ENCODE peak calls at places on chromosomes 7 and 10, in five cellular contexts. W is OCI-LY7, Y is left ventricle myocardium inferior, M is IMR-90, H is uterus. N is an unnamed sample.

GRCh38 chr7:5519515-5519928 is 95.9 kb upstream of the TNRC18 start:
- DNase-seq in W (no peak), Y (no peak), M (no peak), H (no peak), N (no peak)

GRCh38 chr10:49387029-49387428 is 8.9 kb downstream of the DRGX start:
- DNase-seq in W (no peak), Y (no peak), M (peak; percentile 94), H (no peak), N (peak; percentile 68)

GRCh38 chr7:155961241-155962190 is 149.3 kb upstream of the SHH start:
- DNase-seq in W (no peak), Y (no peak), M (no peak), H (no peak), N (no peak)

GRCh38 chr10:123154943-123155505 is 822 bp downstream of the BUB3 start:
- DNase-seq in W (no peak), Y (no peak), M (peak; percentile 40), H (no peak), N (no peak)

GRCh38 chr7:146175716-146176115 is 59.1 kb downstream of the CNTNAP2 start:
- DNase-seq in W (no peak), Y (no peak), M (no peak), H (no peak), N (no peak)

GRCh38 chr7:54546081-54546985 is 4.2 kb downstream of the VSTM2A start:
- DNase-seq in W (no peak), Y (no peak), M (no peak), H (no peak), N (no peak)

GRCh38 chr10:91220954-91221696 is 662 bp downstream of the PCGF5 start:
- DNase-seq in W (peak; percentile 66), Y (no peak), M (peak; percentile 19), H (peak; percentile 23), N (no peak)

GRCh38 chr7:55377162-55377810 is 12.1 kb downstream of the LANCL2 start:
- DNase-seq in W (no peak), Y (no peak), M (no peak), H (no peak), N (no peak)

GRCh38 chr10:133072776-133073390 is 14.8 kb upstream of the ADGRA1 start:
- DNase-seq in W (no peak), Y (no peak), M (no peak), H (no peak), N (no peak)

GRCh38 chr10:28796606-28797512 is 119.5 kb downstream of the BAMBI start:
- DNase-seq in W (no peak), Y (peak; percentile 84), M (peak; percentile 83), H (peak; percentile 88), N (peak; percentile 26)

GRCh38 chr10:7318836-7319235 is 92.0 kb downstream of the SFMBT2 start:
- DNase-seq in W (peak; percentile 15), Y (no peak), M (no peak), H (no peak), N (no peak)

GRCh38 chr10:4067552-4068254 is 282.7 kb upstream of the KLF6 start:
- DNase-seq in W (no peak), Y (no peak), M (no peak), H (no peak), N (no peak)

GRCh38 chr10:52771534-52772455 is 789 bp downstream of the MBL2 start:
- DNase-seq in W (no peak), Y (no peak), M (no peak), H (no peak), N (no peak)

GRCh38 chr10:105952153-105952552 is 1212.4 kb downstream of the SORCS1 start:
- DNase-seq in W (peak; percentile 60), Y (no peak), M (peak; percentile 27), H (no peak), N (peak; percentile 3)

GRCh38 chr7:78114993-78115392 is 316.4 kb downstream of the PHTF2 start:
- DNase-seq in W (no peak), Y (no peak), M (no peak), H (no peak), N (no peak)

GRCh38 chr10:77245953-77246352 is 391.7 kb downstream of the KCNMA1 start:
- DNase-seq in W (no peak), Y (no peak), M (peak; percentile 51), H (no peak), N (no peak)

GRCh38 chr7:25073451-25073850 is 51.6 kb downstream of the CYCS start:
- DNase-seq in W (peak; percentile 7), Y (no peak), M (peak; percentile 86), H (no peak), N (peak; percentile 53)

GRCh38 chr10:117503170-117503885 is 39.2 kb upstream of the EMX2 start:
- DNase-seq in W (no peak), Y (no peak), M (no peak), H (no peak), N (no peak)

GRCh38 chr10:61900829-61901783 is at the start of gene ARID5B:
- DNase-seq in W (peak; percentile 86), Y (no peak), M (peak; percentile 72), H (peak; percentile 35), N (no peak)

GRCh38 chr7:103129702-103130557 is 19.0 kb downstream of the NAPEPLD start:
- DNase-seq in W (no peak), Y (no peak), M (no peak), H (no peak), N (no peak)

GRCh38 chr10:71454347-71454746 is 57.6 kb downstream of the CDH23 start:
- DNase-seq in W (no peak), Y (no peak), M (no peak), H (no peak), N (no peak)

GRCh38 chr7:41005381-41005901 is 697.4 kb downstream of the INHBA start:
- DNase-seq in W (no peak), Y (no peak), M (peak; percentile 92), H (no peak), N (peak; percentile 70)

GRCh38 chr10:68594405-68594804 is 34.3 kb downstream of the TET1 start:
- DNase-seq in W (no peak), Y (peak; percentile 24), M (peak; percentile 67), H (no peak), N (no peak)

GRCh38 chr7:123148813-123149212 is 51.0 kb downstream of the SLC13A1 start:
- DNase-seq in W (no peak), Y (no peak), M (no peak), H (no peak), N (no peak)
- TF ChIP-seq CTCF in W (peak; percentile 35), Y (peak; percentile 10), M (no peak), H (no peak), N (no peak)

GRCh38 chr10:109105725-109106124 is 817.6 kb downstream of the XPNPEP1 start:
- DNase-seq in W (no peak), Y (no peak), M (no peak), H (no peak), N (no peak)
- H3K9me3 ChIP-seq in W (no peaks in the 10 kb centered on the region), Y (no peaks in the 10 kb centered on the region), M (no peaks in the 10 kb centered on the region), H (no peaks in the 10 kb centered on the region), N (no peaks in the 10 kb centered on the region)

GRCh38 chr7:74656911-74657691 is 417 bp upstream of the GTF2I start:
- DNase-seq in W (peak; percentile 99), Y (peak; percentile 99), M (peak; percentile 95), H (peak; percentile 98), N (peak; percentile 92)
- TF ChIP-seq CTCF in W (no peak), Y (peak; percentile 34), M (peak; percentile 40), H (no peak), N (peak; percentile 29)

GRCh38 chr7:157669768-157670345 is 333.1 kb downstream of the DNAJB6 start:
- DNase-seq in W (peak; percentile 57), Y (no peak), M (no peak), H (no peak), N (no peak)
- H3K9me3 ChIP-seq in W (no peaks in the 10 kb centered on the region), Y (no peaks in the 10 kb centered on the region), M (peaks cover 59% of the 10 kb centered on the region), H (no peaks in the 10 kb centered on the region), N (peaks cover 86% of the 10 kb centered on the region)

GRCh38 chr7:11557627-11558026 is 274.4 kb downstream of the THSD7A start:
- DNase-seq in W (peak; percentile 66), Y (no peak), M (no peak), H (no peak), N (no peak)
- TF ChIP-seq CTCF in W (peak; percentile 69), Y (no peak), M (no peak), H (no peak), N (no peak)

GRCh38 chr7:159318682-159319351 is 174.2 kb upstream of the VIPR2 start:
- DNase-seq in W (no peak), Y (no peak), M (no peak), H (no peak), N (no peak)

GRCh38 chr7:159321278-159321677 is 176.6 kb upstream of the VIPR2 start:
- DNase-seq in W (no peak), Y (no peak), M (no peak), H (no peak), N (no peak)

DNA sequence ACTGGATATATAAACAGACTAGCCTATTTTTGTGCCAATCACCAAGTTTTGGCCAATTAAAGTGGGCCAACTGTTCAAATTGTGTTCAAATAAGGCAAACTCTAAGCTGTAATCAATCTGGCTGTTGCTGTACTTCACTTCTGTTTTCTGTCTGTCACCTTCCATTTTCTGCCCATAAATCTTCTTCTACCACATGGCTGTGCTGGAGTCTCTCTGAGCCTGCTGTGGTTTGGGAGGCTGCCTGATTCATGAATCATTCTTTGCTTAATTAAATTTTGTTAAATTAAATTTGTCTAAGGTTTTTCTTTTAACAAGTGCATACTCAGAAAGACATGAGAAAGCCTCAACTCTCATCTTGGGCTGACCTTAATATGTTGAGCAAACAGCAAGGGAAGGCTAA is 172.6 kb upstream of the VIPR2 start:
- DNase-seq in W (no peak), Y (no peak), M (no peak), H (no peak), N (no peak)
- H3K9me3 ChIP-seq in W (no peaks in the 10 kb centered on the region), Y (peaks cover 20% of the 10 kb centered on the region), M (peaks cover 12% of the 10 kb centered on the region), H (no peaks in the 10 kb centered on the region), N (peaks cover 8% of the 10 kb centered on the region)

GRCh38 chr7:43926193-43927043 is at the start of gene UBE2D4:
- DNase-seq in W (peak; percentile 72), Y (peak; percentile 88), M (peak; percentile 56), H (peak; percentile 87), N (no peak)
- TF ChIP-seq CTCF in W (no peak), Y (peak; percentile 22), M (no peak), H (no peak), N (peak; percentile 11)

DNA sequence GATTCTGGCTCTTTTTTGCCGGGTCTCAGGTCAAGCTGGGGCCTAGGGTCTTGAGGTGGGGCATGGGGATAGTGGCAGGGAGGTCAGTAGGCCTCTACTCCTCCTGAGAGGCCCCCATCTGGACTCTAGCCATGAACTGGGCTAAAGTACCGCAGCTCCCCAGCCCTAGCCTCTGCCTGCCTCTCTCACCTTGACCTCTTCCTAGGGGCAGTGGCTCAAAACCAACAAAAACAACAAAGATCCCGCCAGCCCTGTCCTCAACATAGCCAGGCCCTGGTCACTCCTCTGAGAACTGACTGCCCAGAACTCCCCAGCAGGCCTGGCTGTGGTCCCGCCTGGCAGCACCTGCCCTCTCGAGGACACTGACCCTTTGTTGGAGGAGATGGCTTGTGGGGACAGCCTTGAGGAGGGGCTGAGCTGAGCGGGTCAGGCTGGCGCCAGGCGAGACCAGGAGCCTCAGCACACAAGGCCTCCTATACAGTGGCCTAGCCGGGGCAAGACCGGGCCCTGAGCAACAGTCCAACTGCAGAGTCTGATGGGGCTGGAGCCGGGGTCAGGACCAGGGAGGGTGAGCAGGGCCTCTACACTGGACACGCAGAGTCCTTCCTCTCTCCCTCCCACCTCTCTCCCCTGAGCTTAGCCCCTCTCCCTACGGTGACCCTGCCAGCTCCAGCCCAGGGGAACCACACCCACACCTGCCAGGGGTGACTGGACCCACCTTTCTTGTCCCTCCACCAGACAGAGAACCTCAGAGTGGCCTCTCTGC is 11.6 kb upstream of the PPIF start:
- DNase-seq in W (no peak), Y (no peak), M (no peak), H (no peak), N (no peak)
- H3K9me3 ChIP-seq in W (no peaks in the 10 kb centered on the region), Y (peaks cover 3% of the 10 kb centered on the region), M (no peaks in the 10 kb centered on the region), H (no peaks in the 10 kb centered on the region), N (peaks cover 5% of the 10 kb centered on the region)

N was measured in AG04450.